ENCODE peak calls at places on chromosomes 4 and X, in five cellular contexts. L is omental fat pad; F is activated CD4-positive, alpha-beta T cell treated with anti-CD3 and anti-CD28 coated beads, Interleukin-2, amount 50 U/mL, for 48 hours; Z is mesenchymal stem cell; R is H7. B is an unnamed sample.

GRCh38 chrX:66731398-66731797 is 92.5 kb upstream of the EDA2R start:
- DNase-seq in L (no peak), F (no peak), Z (peak), R (peak), B (no peak)

GRCh38 chrX:24672701-24673190 is 21.0 kb upstream of the POLA1 start:
- DNase-seq in L (no peak), F (no peak), Z (no peak), R (no peak), B (no peak)

GRCh38 chrX:70168238-70169188 is 8.8 kb upstream of the DGAT2L6 start:
- DNase-seq in L (no peak), F (no peak), Z (peak), R (peak), B (peak)

GRCh38 chr4:177128306-177128705 is 181.4 kb upstream of the NEIL3 start:
- DNase-seq in L (no peak), F (no peak), Z (peak), R (no peak), B (no peak)

GRCh38 chr4:77451530-77451929 is 154.1 kb upstream of the CXCL13 start:
- DNase-seq in L (no peak), F (no peak), Z (no peak), R (no peak), B (no peak)

GRCh38 chrX:9708923-9709553 is 56.6 kb downstream of the GPR143 start:
- DNase-seq in L (peak), F (peak), Z (peak), R (peak), B (no peak)

GRCh38 chr4:114257516-114257915 is 278.1 kb upstream of the ARSJ start:
- DNase-seq in L (no peak), F (no peak), Z (no peak), R (no peak), B (no peak)

GRCh38 chrX:120560405-120560841 is 339 bp downstream of the CUL4B start:
- DNase-seq in L (no peak), F (peak), Z (peak), R (no peak), B (no peak)

GRCh38 chr4:6929735-6930464 is 20.3 kb downstream of the TBC1D14 start:
- DNase-seq in L (no peak), F (no peak), Z (no peak), R (no peak), B (no peak)

GRCh38 chrX:24934279-24934678 is 81.5 kb downstream of the ARX start:
- DNase-seq in L (no peak), F (no peak), Z (no peak), R (no peak), B (no peak)

GRCh38 chr4:165502919-165503907 is 124.4 kb downstream of the CPE start:
- DNase-seq in L (no peak), F (no peak), Z (peak), R (no peak), B (no peak)

GRCh38 chrX:21131786-21132185 is 242.4 kb upstream of the CNKSR2 start:
- DNase-seq in L (no peak), F (no peak), Z (no peak), R (no peak), B (no peak)

GRCh38 chr4:99205104-99205979 is 13.7 kb downstream of the ADH6 start:
- DNase-seq in L (no peak), F (no peak), Z (no peak), R (peak), B (no peak)

GRCh38 chrX:84189125-84189524 is 1.1 kb upstream of the RPS6KA6 start:
- DNase-seq in L (no peak), F (no peak), Z (no peak), R (no peak), B (no peak)

GRCh38 chr4:147975902-147976301 is 244.0 kb downstream of the ARHGAP10 start:
- DNase-seq in L (no peak), F (no peak), Z (peak), R (no peak), B (no peak)

GRCh38 chrX:16882702-16883486 is 12.7 kb upstream of the RBBP7 start:
- DNase-seq in L (peak), F (peak), Z (peak), R (peak), B (peak)

GRCh38 chr4:145347684-145348083 is 134.0 kb upstream of the SMAD1 start:
- DNase-seq in L (no peak), F (no peak), Z (peak), R (no peak), B (no peak)

GRCh38 chr4:93478805-93479204 is 349.7 kb upstream of the ATOH1 start:
- DNase-seq in L (no peak), F (no peak), Z (no peak), R (no peak), B (no peak)

GRCh38 chrX:47540754-47541538 is 20.1 kb upstream of the ARAF start:
- DNase-seq in L (no peak), F (no peak), Z (peak), R (peak), B (peak)

GRCh38 chr4:71333960-71334951 is 4.6 kb upstream of the SLC4A4 start:
- DNase-seq in L (no peak), F (no peak), Z (no peak), R (no peak), B (no peak)

GRCh38 chr4:86948276-86948675 is 13.5 kb downstream of the AFF1 start:
- DNase-seq in L (no peak), F (no peak), Z (no peak), R (peak), B (no peak)

GRCh38 chrX:39618178-39618577 is 479.6 kb downstream of the BCOR start:
- DNase-seq in L (no peak), F (no peak), Z (no peak), R (no peak), B (no peak)

B was measured in NCI-H1436 treated with DMSO at 0.1 percent for 48 hours.